ENCODE peak calls at places on chromosomes 12 and 14, in four cellular contexts. G, Y, T and N are unnamed samples.
A peak's percentile ranks its signal among the peaks of the same experiment; 100 is the strongest.

GRCh38 chr12:124823272-124823970 is 40.2 kb downstream of the SCARB1 start:
- DNase-seq in G (no peak), T (no peak), Y (no peak), N (no peak)

GRCh38 chr12:78530065-78530765 is 334.4 kb upstream of the SYT1 start:
- DNase-seq in G (no peak), T (no peak), Y (no peak), N (no peak)

GRCh38 chr12:27651201-27651600 is 45.0 kb upstream of the REP15 start:
- DNase-seq in T (no peak), G (no peak), Y (no peak), N (no peak)

GRCh38 chr14:65255583-65256443 is 153.5 kb upstream of the MAX start:
- DNase-seq in T (no peak), Y (peak; percentile 52), G (no peak), N (no peak)

GRCh38 chr12:131783915-131784541 is 44.2 kb upstream of the MMP17 start:
- DNase-seq in Y (no peak), T (no peak), G (peak; percentile 13), N (no peak)

GRCh38 chr12:71652656-71653055 is 11.0 kb downstream of the ZFC3H1 start:
- DNase-seq in Y (no peak), G (no peak), T (no peak), N (no peak)

GRCh38 chr14:50801706-50802105 is 29.3 kb downstream of the NIN start:
- DNase-seq in T (no peak), G (no peak), Y (no peak), N (no peak)

GRCh38 chr14:79986251-79986650 is 225.1 kb downstream of the DIO2 start:
- DNase-seq in T (no peak), G (peak; percentile 24), Y (no peak), N (no peak)

GRCh38 chr12:3964404-3964803 is 91.2 kb upstream of the PARP11 start:
- DNase-seq in T (peak; percentile 53), Y (no peak), G (no peak), N (no peak)

GRCh38 chr14:76329150-76329881 is 46.6 kb upstream of the ESRRB start:
- DNase-seq in G (no peak), Y (no peak), T (no peak), N (no peak)